ENCODE peak calls at places on chromosomes 4 and X, in six cellular contexts. J, S, A, X, W and B are unnamed samples.

GRCh38 chr4:90081432-90082195 is 45.6 kb upstream of the CCSER1 start:
- DNase-seq in S (no peak), W (no peak), X (no peak), A (no peak), J (no peak), B (no peak)

GRCh38 chr4:135204311-135204710 is 1002.7 kb upstream of the PABPC4L start:
- DNase-seq in S (no peak), X (no peak), A (no peak), W (no peak), J (no peak), B (no peak)

GRCh38 chrX:110748256-110748811 is 47.3 kb downstream of the CHRDL1 start:
- DNase-seq in X (no peak), S (no peak), W (no peak), A (no peak), J (no peak), B (no peak)

GRCh38 chr4:151922811-151923210 is 162.0 kb upstream of the GATB start:
- DNase-seq in J (no peak), A (no peak), S (no peak), X (no peak), W (no peak), B (no peak)

GRCh38 chr4:6740347-6740746 is 24.4 kb downstream of the BLOC1S4 start:
- DNase-seq in A (no peak), S (no peak), W (no peak), X (no peak), J (no peak), B (no peak)

GRCh38 chr4:145934434-145935047 is 4.1 kb downstream of the ZNF827 start:
- DNase-seq in S (no peak), X (no peak), W (no peak), A (no peak), J (no peak), B (no peak)

GRCh38 chr4:180840142-180840541 is 1403.1 kb upstream of the TENM3 start:
- DNase-seq in W (no peak), S (no peak), J (no peak), A (no peak), X (no peak), B (no peak)

GRCh38 chrX:97563531-97564133 is 679.9 kb downstream of the RPA4 start:
- DNase-seq in S (peak), J (no peak), W (peak), X (peak), A (peak), B (peak)

GRCh38 chr4:152385551-152385950 is 150.3 kb downstream of the FBXW7 start:
- DNase-seq in S (no peak), X (no peak), W (peak), J (no peak), A (peak), B (peak)

GRCh38 chr4:188613976-188614375 is 474.7 kb downstream of the TRIML1 start:
- DNase-seq in X (no peak), S (no peak), A (no peak), J (no peak), W (no peak), B (no peak)

GRCh38 chr4:6453688-6453990 is 18.8 kb downstream of the PPP2R2C start:
- DNase-seq in A (no peak), J (no peak), S (no peak), W (no peak), X (no peak), B (no peak)

GRCh38 chrX:104750146-104750699 is 184.2 kb downstream of the IL1RAPL2 start:
- DNase-seq in X (no peak), W (no peak), J (no peak), S (no peak), A (no peak), B (peak)

GRCh38 chr4:118823471-118823870 is 12.5 kb downstream of the SEC24D start:
- DNase-seq in X (no peak), J (no peak), W (no peak), A (no peak), S (no peak), B (no peak)

GRCh38 chrX:2484232-2484631 is 16.5 kb downstream of the DHRSX start:
- DNase-seq in A (peak), X (no peak), J (no peak), W (no peak), S (no peak), B (no peak)
- H3K4me3 ChIP-seq in A (peak), X (no peak), J (no peak), W (no peak), S (peak), B (peak)

GRCh38 chrX:1292581-1293310 is 24.1 kb downstream of the CSF2RA start:
- DNase-seq in A (no peak), X (no peak), W (no peak), S (no peak), J (no peak), B (no peak)
- H3K4me3 ChIP-seq in A (no peak), X (no peak), W (no peak), S (no peak), J (no peak), B (no peak)

GRCh38 chrX:108701633-108702032 is 34.7 kb downstream of the IRS4 start:
- DNase-seq in W (no peak), S (no peak), A (no peak), X (no peak), J (no peak), B (no peak)
- H3K4me3 ChIP-seq in W (no peak), S (no peak), A (no peak), X (no peak), J (no peak), B (no peak)

GRCh38 chr4:46946914-46947313 is 37.9 kb upstream of the COX7B2 start:
- DNase-seq in J (peak), S (peak), A (peak), X (no peak), W (peak), B (peak)
- H3K4me3 ChIP-seq in J (no peak), S (no peak), A (no peak), X (no peak), W (no peak), B (no peak)

DNA sequence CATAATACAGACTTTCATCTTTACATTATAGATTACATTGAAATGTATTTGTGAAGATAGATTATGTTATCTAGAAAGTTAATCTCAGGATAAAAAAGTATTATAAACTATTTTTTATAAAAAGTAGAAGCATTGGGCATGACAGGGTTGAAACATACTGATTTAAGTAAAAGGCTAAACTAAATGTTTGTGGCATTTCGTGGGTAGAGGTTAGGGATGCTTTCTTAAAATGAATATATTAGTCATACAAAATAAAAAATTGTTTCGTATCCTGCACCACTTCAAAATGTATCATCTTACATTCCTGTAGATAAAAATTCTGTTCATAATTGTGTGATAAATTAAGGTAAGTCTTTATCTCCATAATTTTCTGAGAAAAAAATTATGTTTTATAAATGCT is 603.6 kb downstream of the SPRY1 start:
- DNase-seq in X (no peak), J (no peak), S (no peak), W (no peak), A (no peak), B (no peak)
- H3K4me3 ChIP-seq in X (no peak), J (no peak), S (no peak), W (no peak), A (no peak), B (no peak)

GRCh38 chr4:2818351-2818939 is 25.2 kb upstream of the ADD1 start:
- DNase-seq in J (no peak), A (no peak), W (no peak), X (no peak), S (no peak), B (no peak)
- H3K4me3 ChIP-seq in J (no peak), A (peak), W (peak), X (peak), S (peak), B (peak)

GRCh38 chr4:8270418-8270771 is 841 bp downstream of the HTRA3 start:
- DNase-seq in W (no peak), A (no peak), X (no peak), S (no peak), J (no peak), B (no peak)

GRCh38 chr4:8267077-8267476 is 2.5 kb upstream of the HTRA3 start:
- DNase-seq in S (no peak), W (peak), X (no peak), J (peak), A (peak), B (peak)

GRCh38 chr4:8268211-8268610 is 1.3 kb upstream of the HTRA3 start:
- DNase-seq in S (no peak), X (no peak), J (no peak), W (no peak), A (no peak), B (no peak)

GRCh38 chr4:8269535-8270417 is at the start of gene HTRA3:
- DNase-seq in S (no peak), A (peak), W (peak), J (no peak), X (no peak), B (no peak)

DNA sequence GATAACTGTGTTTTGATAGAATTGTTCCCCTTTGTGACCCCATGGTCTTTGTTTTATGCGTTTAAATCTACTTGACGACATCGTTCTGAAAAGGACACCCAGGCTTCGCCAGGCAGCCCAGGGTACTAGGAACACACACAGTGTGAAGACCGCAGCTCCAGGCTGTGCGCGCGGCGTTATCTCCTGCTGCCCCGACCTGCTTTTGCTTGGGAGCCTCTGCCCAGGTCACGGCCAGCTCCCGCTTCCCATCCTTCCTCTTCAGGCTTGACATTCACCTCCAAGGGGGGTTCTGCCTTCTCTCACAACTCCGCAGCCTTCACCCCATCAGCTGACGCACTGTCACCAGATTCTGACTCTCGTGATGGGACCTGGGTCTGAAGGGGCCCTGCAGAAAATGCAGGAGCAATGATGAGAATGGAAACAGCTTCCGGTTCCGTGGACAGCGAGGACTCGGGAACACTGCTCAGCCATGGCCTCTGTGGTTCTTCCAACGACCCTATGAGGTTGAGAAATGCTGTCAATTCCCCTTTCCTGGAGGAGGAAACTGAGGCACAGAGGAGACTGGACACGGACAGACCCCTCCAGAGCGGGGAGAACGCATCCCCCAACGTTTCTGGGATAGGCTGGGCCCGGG is 536 bp upstream of the HTRA3 start:
- DNase-seq in A (no peak), S (no peak), W (no peak), X (no peak), J (no peak), B (no peak)
- H3K4me3 ChIP-seq in A (peak), S (no peak), W (no peak), X (no peak), J (no peak), B (no peak)